ENCODE peak calls at places on chromosomes 2 and 18, in nine cellular contexts. I is iPS-NIHi11; D is GM13977; E is naive thymus-derived CD8-positive, alpha-beta T cell; L is mesenchymal stem cell; N is fibroblast of the aortic adventitia; Q is Daoy; G is activated CD4-positive, alpha-beta T cell treated with anti-CD3 and anti-CD28 coated beads, Interleukin-2, amount 50 U/mL, for 48 hours; O is H7. W is an unnamed sample.

GRCh38 chr18:51537487-51537886 is 340.0 kb upstream of the MEX3C start:
- DNase-seq in I (peak; percentile 53), D (no peak), E (no peak), L (peak; percentile 24), N (peak; percentile 8), Q (no peak), G (no peak), O (peak; percentile 46), W (peak; percentile 26)

GRCh38 chr2:174166261-174166660 is 82.1 kb downstream of the OLA1 start:
- DNase-seq in I (no peak), D (no peak), E (no peak), L (no peak), N (no peak), Q (no peak), G (no peak), O (no peak), W (no peak)

GRCh38 chr18:52082250-52082649 is 257.7 kb upstream of the DCC start:
- DNase-seq in I (no peak), D (no peak), E (no peak), L (no peak), N (no peak), Q (no peak), G (no peak), O (no peak), W (no peak)

GRCh38 chr2:176592230-176592629 is 323.0 kb downstream of the MTX2 start:
- DNase-seq in I (no peak), D (no peak), E (no peak), L (no peak), N (no peak), Q (no peak), G (no peak), O (no peak), W (no peak)

GRCh38 chr2:120871881-120872620 is 136.4 kb downstream of the GLI2 start:
- DNase-seq in I (no peak), D (no peak), E (no peak), L (no peak), N (no peak), Q (no peak), G (no peak), O (no peak), W (no peak)

GRCh38 chr2:239938651-239939486 is 86.3 kb downstream of the NDUFA10 start:
- DNase-seq in I (no peak), D (no peak), E (no peak), L (no peak), N (no peak), Q (no peak), G (no peak), O (peak; percentile 67), W (no peak)

GRCh38 chr2:28393115-28393836 is 618 bp downstream of the FOSL2 start:
- DNase-seq in I (peak; percentile 49), D (peak; percentile 73), E (peak; percentile 51), L (peak; percentile 73), N (peak; percentile 65), Q (peak; percentile 81), G (peak; percentile 58), O (peak; percentile 77), W (peak; percentile 61)

GRCh38 chr2:25939257-25939668 is 43.0 kb downstream of the KIF3C start:
- DNase-seq in I (no peak), D (no peak), E (no peak), L (no peak), N (no peak), Q (no peak), G (no peak), O (no peak), W (no peak)

GRCh38 chr2:38174646-38175096 is 98.7 kb upstream of the CYP1B1 start:
- DNase-seq in I (no peak), D (no peak), E (no peak), L (peak; percentile 95), N (peak; percentile 99), Q (peak; percentile 94), G (no peak), O (no peak), W (peak; percentile 71)

GRCh38 chr2:79855264-79856006 is 342.6 kb downstream of the CTNNA2 start:
- DNase-seq in I (peak; percentile 63), D (no peak), E (no peak), L (peak; percentile 2), N (no peak), Q (no peak), G (no peak), O (peak; percentile 51), W (no peak)

GRCh38 chr2:164898475-164898874 is 56.9 kb downstream of the SLC38A11 start:
- DNase-seq in I (no peak), D (no peak), E (no peak), L (peak; percentile 65), N (peak; percentile 91), Q (peak; percentile 78), G (no peak), O (no peak), W (no peak)

GRCh38 chr2:69298261-69298660 is 88.8 kb downstream of the GFPT1 start:
- DNase-seq in I (no peak), D (no peak), E (no peak), L (peak; percentile 91), N (peak; percentile 86), Q (peak; percentile 91), G (no peak), O (no peak), W (peak; percentile 94)

GRCh38 chr2:171531836-171532450 is 9.7 kb downstream of the CYBRD1 start:
- DNase-seq in I (no peak), D (no peak), E (no peak), L (peak; percentile 46), N (peak; percentile 58), Q (no peak), G (no peak), O (no peak), W (no peak)

GRCh38 chr2:9972621-9973445 is 21.3 kb downstream of the GRHL1 start:
- DNase-seq in I (peak; percentile 37), D (no peak), E (no peak), L (peak; percentile 39), N (peak; percentile 75), Q (peak; percentile 79), G (peak; percentile 26), O (no peak), W (peak; percentile 70)

GRCh38 chr18:9741821-9742541 is 33.9 kb downstream of the RAB31 start:
- DNase-seq in I (peak; percentile 47), D (no peak), E (no peak), L (peak; percentile 85), N (no peak), Q (peak; percentile 80), G (no peak), O (peak; percentile 67), W (peak; percentile 62)

GRCh38 chr2:160246356-160246755 is 46.3 kb upstream of the ITGB6 start:
- DNase-seq in I (no peak), D (no peak), E (no peak), L (peak; percentile 40), N (peak; percentile 47), Q (no peak), G (no peak), O (no peak), W (no peak)

GRCh38 chr2:10688921-10689807 is 611 bp downstream of the NOL10 start:
- DNase-seq in I (no peak), D (peak; percentile 24), E (no peak), L (no peak), N (no peak), Q (no peak), G (no peak), O (no peak), W (no peak)

GRCh38 chr2:10449838-10450691 is 1.9 kb upstream of the ODC1 start:
- DNase-seq in I (no peak), D (no peak), E (no peak), L (no peak), N (no peak), Q (no peak), G (no peak), O (peak; percentile 51), W (no peak)

GRCh38 chr2:44197806-44198205 is 29.1 kb downstream of the PPM1B start:
- DNase-seq in I (no peak), D (no peak), E (no peak), L (no peak), N (no peak), Q (no peak), G (no peak), O (no peak), W (no peak)

GRCh38 chr2:111709321-111709720 is 174.7 kb downstream of the ANAPC1 start:
- DNase-seq in I (no peak), D (no peak), E (no peak), L (no peak), N (no peak), Q (no peak), G (no peak), O (no peak), W (no peak)

GRCh38 chr18:11948852-11949523 is 32.3 kb upstream of the IMPA2 start:
- DNase-seq in I (no peak), D (no peak), E (no peak), L (peak; percentile 51), N (peak; percentile 19), Q (no peak), G (no peak), O (no peak), W (peak; percentile 28)

GRCh38 chr2:168913171-168913484 is 12.0 kb downstream of the G6PC2 start:
- DNase-seq in I (no peak), D (no peak), E (no peak), L (no peak), N (no peak), Q (no peak), G (no peak), O (no peak), W (no peak)

GRCh38 chr18:23127145-23127544 is 8.1 kb upstream of the CABLES1 start:
- DNase-seq in I (no peak), D (no peak), E (no peak), L (no peak), N (no peak), Q (no peak), G (no peak), O (no peak), W (peak; percentile 66)

GRCh38 chr2:237096911-237097310 is 11.2 kb downstream of the COPS8 start:
- DNase-seq in I (no peak), D (no peak), E (no peak), L (peak; percentile 66), N (peak; percentile 77), Q (peak; percentile 39), G (no peak), O (no peak), W (peak; percentile 48)

GRCh38 chr2:12539771-12540170 is 177.0 kb upstream of the TRIB2 start:
- DNase-seq in I (no peak), D (no peak), E (no peak), L (no peak), N (no peak), Q (no peak), G (no peak), O (no peak), W (no peak)

GRCh38 chr18:29383311-29384273 is 1206.7 kb upstream of the CDH2 start:
- DNase-seq in I (no peak), D (no peak), E (no peak), L (peak; percentile 52), N (peak; percentile 4), Q (no peak), G (no peak), O (no peak), W (no peak)

GRCh38 chr18:70068981-70069380 is 121.3 kb upstream of the CD226 start:
- DNase-seq in I (no peak), D (no peak), E (no peak), L (no peak), N (no peak), Q (no peak), G (no peak), O (no peak), W (no peak)

GRCh38 chr18:52046842-52047241 is 293.2 kb upstream of the DCC start:
- DNase-seq in I (no peak), D (no peak), E (no peak), L (no peak), N (no peak), Q (no peak), G (no peak), O (no peak), W (no peak)

GRCh38 chr2:179538406-179538805 is 273.8 kb upstream of the SESTD1 start:
- DNase-seq in I (no peak), D (no peak), E (no peak), L (no peak), N (peak; percentile 39), Q (no peak), G (no peak), O (no peak), W (no peak)

GRCh38 chr2:220043155-220043992 is 415.9 kb downstream of the SLC4A3 start:
- DNase-seq in I (no peak), D (no peak), E (no peak), L (peak; percentile 4), N (peak; percentile 55), Q (no peak), G (no peak), O (no peak), W (no peak)

GRCh38 chr18:68275616-68276015 is 439.3 kb downstream of the TMX3 start:
- DNase-seq in I (no peak), D (no peak), E (no peak), L (peak; percentile 57), N (peak; percentile 56), Q (no peak), G (no peak), O (no peak), W (peak; percentile 16)